ENCODE peak calls at places on chromosomes 11 and 22, in four cellular contexts. R, Q, X and V are unnamed samples.

GRCh38 chr11:102669664-102670063 is 35.9 kb downstream of the MMP27 start:
- DNase-seq in R (no peak), Q (no peak), X (no peak), V (no peak)

GRCh38 chr11:128420943-128421342 is 166.4 kb downstream of the ETS1 start:
- DNase-seq in R (peak; percentile 39), Q (no peak), X (peak; percentile 90), V (no peak)

GRCh38 chr11:92453055-92453454 is 228.4 kb downstream of the FAT3 start:
- DNase-seq in R (no peak), Q (peak; percentile 19), X (peak; percentile 66), V (peak; percentile 48)

GRCh38 chr22:46473896-46474557 is 63.4 kb downstream of the CELSR1 start:
- DNase-seq in R (no peak), Q (no peak), X (no peak), V (no peak)

GRCh38 chr11:65293909-65294381 is 20.7 kb upstream of the CDC42EP2 start:
- DNase-seq in R (peak; percentile 47), Q (no peak), X (peak; percentile 84), V (no peak)

GRCh38 chr11:124301482-124301881 is 12.3 kb downstream of the OR8D1 start:
- DNase-seq in R (no peak), Q (no peak), X (peak; percentile 80), V (peak; percentile 28)

GRCh38 chr11:132244871-132245557 is 874.6 kb downstream of the NTM start:
- DNase-seq in R (no peak), Q (no peak), X (no peak), V (no peak)

GRCh38 chr11:104946907-104947306 is 21.5 kb downstream of the CASP4 start:
- DNase-seq in R (peak; percentile 38), Q (peak; percentile 46), X (peak; percentile 62), V (peak; percentile 84)

GRCh38 chr22:46737976-46738641 is at the start of gene CERK:
- DNase-seq in R (peak; percentile 82), Q (peak; percentile 87), X (peak; percentile 76), V (peak; percentile 87)

GRCh38 chr11:11577932-11578331 is 43.9 kb downstream of the GALNT18 start:
- DNase-seq in R (no peak), Q (no peak), X (no peak), V (no peak)
- H3K4me1 ChIP-seq in R (peaks cover 16% of the 10 kb centered on the region), Q (no peaks in the 10 kb centered on the region), X (no peaks in the 10 kb centered on the region), V (no peaks in the 10 kb centered on the region)

DNA sequence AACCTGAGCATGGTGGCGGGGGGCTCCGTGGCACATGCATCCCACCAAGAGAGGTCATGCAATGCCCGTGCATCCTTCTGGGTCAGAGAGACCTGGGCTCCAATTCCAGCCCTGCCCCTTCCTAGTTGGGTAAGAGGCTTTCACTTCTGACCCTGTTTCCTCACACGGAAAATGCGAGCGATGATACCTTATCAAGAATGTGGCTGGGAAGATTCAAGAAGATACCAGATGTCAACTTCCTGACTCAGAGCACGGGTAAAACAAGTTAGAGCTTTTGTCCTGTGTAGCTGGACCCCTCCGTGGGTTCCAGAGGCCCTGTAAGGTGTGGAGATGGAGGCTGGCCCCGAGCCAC is 8.7 kb upstream of the DGKZ start:
- DNase-seq in R (no peak), Q (no peak), X (no peak), V (no peak)
- H3K4me1 ChIP-seq in R (peaks cover 22% of the 10 kb centered on the region), Q (peaks cover 29% of the 10 kb centered on the region), X (peaks cover 2% of the 10 kb centered on the region), V (peaks cover 45% of the 10 kb centered on the region)

GRCh38 chr11:118625036-118625690 is 17.7 kb downstream of the PHLDB1 start:
- DNase-seq in R (no peak), Q (no peak), X (no peak), V (no peak)
- H3K4me1 ChIP-seq in R (peaks cover 36% of the 10 kb centered on the region), Q (peaks cover 27% of the 10 kb centered on the region), X (peaks cover 23% of the 10 kb centered on the region), V (peaks cover 33% of the 10 kb centered on the region)

DNA sequence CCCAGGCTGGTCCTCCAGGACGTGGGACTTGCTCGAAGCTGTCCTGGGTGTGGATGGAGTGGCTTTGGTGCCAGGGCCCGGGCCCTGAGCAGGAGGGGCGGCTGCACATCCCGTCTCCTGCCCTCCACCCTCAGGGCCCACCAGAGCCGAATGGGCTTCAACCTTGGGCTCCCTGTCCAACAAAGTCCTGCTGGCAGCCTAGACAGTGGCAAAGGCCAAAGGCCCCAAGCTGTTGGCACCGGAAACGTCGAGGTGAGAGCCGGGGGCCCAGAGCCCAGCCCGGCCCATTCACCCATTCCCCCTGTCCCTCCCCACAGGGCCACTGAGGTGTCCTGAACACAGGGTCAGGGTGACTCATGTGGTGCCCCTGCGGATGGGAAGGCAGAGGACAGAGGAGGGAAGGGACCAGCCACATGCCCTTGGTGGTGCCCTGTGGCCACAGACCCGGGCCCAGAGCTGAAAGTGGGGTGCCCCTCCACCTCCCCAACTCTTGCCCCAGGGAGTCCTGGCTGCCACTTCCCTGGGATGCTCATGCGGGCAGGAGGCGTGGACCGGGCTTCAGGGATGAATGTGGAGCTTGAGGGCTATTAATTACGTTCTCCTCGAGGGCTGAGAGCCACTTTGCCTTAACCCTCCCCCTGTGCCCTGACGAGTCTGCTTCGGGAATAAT is 9.1 kb downstream of the TSPAN32 start:
- DNase-seq in R (no peak), Q (no peak), X (no peak), V (no peak)
- H3K4me1 ChIP-seq in R (peaks cover 20% of the 10 kb centered on the region), Q (peaks cover 19% of the 10 kb centered on the region), X (peaks cover 13% of the 10 kb centered on the region), V (peaks cover 14% of the 10 kb centered on the region)

GRCh38 chr11:71574418-71574817 is 8.3 kb downstream of the KRTAP5-11 start:
- DNase-seq in R (no peak), Q (no peak), X (no peak), V (no peak)
- H3K4me1 ChIP-seq in R (no peaks in the 10 kb centered on the region), Q (no peaks in the 10 kb centered on the region), X (no peaks in the 10 kb centered on the region), V (no peaks in the 10 kb centered on the region)

GRCh38 chr11:125389339-125390166 is 106.5 kb downstream of the FEZ1 start:
- DNase-seq in R (no peak), Q (no peak), X (no peak), V (no peak)
- H3K4me1 ChIP-seq in R (no peaks in the 10 kb centered on the region), Q (peaks cover 5% of the 10 kb centered on the region), X (peaks cover 7% of the 10 kb centered on the region), V (no peaks in the 10 kb centered on the region)

DNA sequence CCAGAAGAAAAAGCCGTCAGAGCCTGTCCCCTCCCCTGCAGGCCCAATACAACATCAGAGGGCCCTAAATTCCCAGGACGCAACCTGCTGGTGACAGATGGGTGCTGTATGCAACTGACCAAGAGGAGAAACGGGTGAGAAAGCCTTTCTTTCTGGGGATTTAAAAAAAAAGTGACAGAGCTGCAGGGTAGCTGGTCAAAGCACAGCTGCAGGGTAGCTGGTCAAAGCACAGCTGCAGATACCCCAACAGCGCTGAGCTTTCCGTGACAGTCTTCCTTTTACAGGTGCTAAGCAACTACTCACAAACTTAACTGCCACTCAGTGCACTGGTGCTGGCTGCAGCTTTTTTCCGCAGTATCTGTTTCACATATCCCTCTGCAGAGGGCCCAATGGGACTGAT is 17.8 kb downstream of the AP1B1 start:
- DNase-seq in R (no peak), Q (no peak), X (no peak), V (no peak)
- H3K4me1 ChIP-seq in R (peaks cover 12% of the 10 kb centered on the region), Q (peaks cover 9% of the 10 kb centered on the region), X (no peaks in the 10 kb centered on the region), V (peaks cover 15% of the 10 kb centered on the region)

GRCh38 chr11:16032974-16033373 is 323.4 kb downstream of the SOX6 start:
- DNase-seq in R (no peak), Q (no peak), X (no peak), V (no peak)
- H3K4me1 ChIP-seq in R (no peaks in the 10 kb centered on the region), Q (no peaks in the 10 kb centered on the region), X (no peaks in the 10 kb centered on the region), V (peaks cover 4% of the 10 kb centered on the region)

GRCh38 chr22:36367066-36367465 is 20.7 kb downstream of the MYH9 start:
- DNase-seq in R (no peak), Q (no peak), X (no peak), V (no peak)
- H3K4me1 ChIP-seq in R (peaks cover 100% of the 10 kb centered on the region), Q (peaks cover 93% of the 10 kb centered on the region), X (peaks cover 83% of the 10 kb centered on the region), V (peaks cover 85% of the 10 kb centered on the region)

DNA sequence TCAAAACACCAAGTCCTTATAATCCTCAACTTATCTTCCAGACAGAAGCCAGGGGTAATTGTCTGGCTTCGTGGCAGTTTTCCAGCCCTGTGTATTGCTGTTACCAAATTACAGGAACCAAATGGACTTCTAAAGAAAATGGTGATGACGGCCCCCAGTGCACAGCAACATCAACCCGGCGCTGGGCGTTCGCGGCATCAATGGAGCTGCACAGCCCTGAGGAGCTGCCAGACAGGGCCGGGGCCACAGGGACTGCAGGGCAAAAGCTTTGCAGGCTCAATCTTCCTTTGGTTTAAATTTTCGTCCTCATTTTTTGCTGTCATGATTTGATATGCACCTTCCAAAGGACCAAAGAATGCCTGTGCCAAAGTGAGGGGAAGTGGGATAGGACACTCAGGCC is 292.5 kb downstream of the BRD1 start:
- DNase-seq in R (no peak), Q (no peak), X (no peak), V (no peak)
- H3K4me1 ChIP-seq in R (no peaks in the 10 kb centered on the region), Q (no peaks in the 10 kb centered on the region), X (no peaks in the 10 kb centered on the region), V (no peaks in the 10 kb centered on the region)